ENCODE peak calls at places on chromosomes 12 and 14, in four cellular contexts. One of them, this sample, is unnamed.

GRCh38 chr12:22866406-22866805 is 241.4 kb downstream of the ETNK1 start:
- DNase-seq in effector memory CD4-positive, alpha-beta T cell: no peak
- DNase-seq in KG1: no peak
- DNase-seq in activated CD4-positive, alpha-beta T cell treated with anti-CD3 and anti-CD28 coated beads, Interleukin-2, amount 10 ng/mL, durations not matched to agents 7 days and 5 days: no peak
- DNase-seq in this sample: no peak

GRCh38 chr12:88144037-88144436 is 1.9 kb downstream of the TMTC3 start:
- DNase-seq in effector memory CD4-positive, alpha-beta T cell: no peak
- DNase-seq in KG1: no peak
- DNase-seq in activated CD4-positive, alpha-beta T cell treated with anti-CD3 and anti-CD28 coated beads, Interleukin-2, amount 10 ng/mL, durations not matched to agents 7 days and 5 days: no peak
- DNase-seq in this sample: no peak

GRCh38 chr12:132604108-132605054 is 6.0 kb downstream of the LRCOL1 start:
- DNase-seq in effector memory CD4-positive, alpha-beta T cell: no peak
- DNase-seq in KG1: no peak
- DNase-seq in activated CD4-positive, alpha-beta T cell treated with anti-CD3 and anti-CD28 coated beads, Interleukin-2, amount 10 ng/mL, durations not matched to agents 7 days and 5 days: no peak
- DNase-seq in this sample: no peak

GRCh38 chr12:58248599-58248998 is 307.2 kb downstream of the ATP23 start:
- DNase-seq in effector memory CD4-positive, alpha-beta T cell: no peak
- DNase-seq in KG1: no peak
- DNase-seq in activated CD4-positive, alpha-beta T cell treated with anti-CD3 and anti-CD28 coated beads, Interleukin-2, amount 10 ng/mL, durations not matched to agents 7 days and 5 days: no peak
- DNase-seq in this sample: no peak

GRCh38 chr12:51954465-51955361 is 3.2 kb downstream of the ACVR1B start:
- DNase-seq in effector memory CD4-positive, alpha-beta T cell: no peak
- DNase-seq in KG1: no peak
- DNase-seq in activated CD4-positive, alpha-beta T cell treated with anti-CD3 and anti-CD28 coated beads, Interleukin-2, amount 10 ng/mL, durations not matched to agents 7 days and 5 days: no peak
- DNase-seq in this sample: no peak

GRCh38 chr12:16006752-16007151 is 95.6 kb downstream of the DERA start:
- DNase-seq in effector memory CD4-positive, alpha-beta T cell: no peak
- DNase-seq in KG1: no peak
- DNase-seq in activated CD4-positive, alpha-beta T cell treated with anti-CD3 and anti-CD28 coated beads, Interleukin-2, amount 10 ng/mL, durations not matched to agents 7 days and 5 days: no peak
- DNase-seq in this sample: no peak

GRCh38 chr12:8549381-8549780 is 8.7 kb upstream of the CLEC4E start:
- DNase-seq in effector memory CD4-positive, alpha-beta T cell: no peak
- DNase-seq in KG1: no peak
- DNase-seq in activated CD4-positive, alpha-beta T cell treated with anti-CD3 and anti-CD28 coated beads, Interleukin-2, amount 10 ng/mL, durations not matched to agents 7 days and 5 days: no peak
- DNase-seq in this sample: no peak

GRCh38 chr14:104532191-104532555 is 47.4 kb upstream of the C14orf180 start:
- DNase-seq in effector memory CD4-positive, alpha-beta T cell: no peak
- DNase-seq in KG1: no peak
- DNase-seq in activated CD4-positive, alpha-beta T cell treated with anti-CD3 and anti-CD28 coated beads, Interleukin-2, amount 10 ng/mL, durations not matched to agents 7 days and 5 days: no peak
- DNase-seq in this sample: no peak

This sample was measured in BJ.